ENCODE peak calls at places on chromosomes 5 and 9, in six cellular contexts. A is aorta, D is PC-3, L is HCT116, J is ovary, X is psoas muscle. P is an unnamed sample. For H3K36me3, the result is how much of the 10 kb centered on the place peaks cover.

GRCh38 chr5:68265347-68265746 is 49.8 kb downstream of the PIK3R1 start:
- DNase-seq in A (no peak), J (no peak), L (no peak), D (no peak), X (no peak), P (no peak)

GRCh38 chr5:63564789-63565188 is 397.5 kb downstream of the HTR1A start:
- DNase-seq in A (no peak), D (no peak), J (no peak), X (no peak), L (no peak), P (no peak)

GRCh38 chr5:114544561-114544960 is 182.7 kb downstream of the KCNN2 start:
- DNase-seq in A (no peak), D (no peak), X (no peak), L (no peak), J (no peak), P (no peak)

GRCh38 chr5:137621861-137622823 is 113.7 kb downstream of the KLHL3 start:
- DNase-seq in D (peak), L (no peak), A (peak), X (peak), J (no peak), P (no peak)

GRCh38 chr9:8713149-8713856 is 913.7 kb upstream of the DMAC1 start:
- DNase-seq in A (peak), D (no peak), J (no peak), X (peak), L (no peak), P (no peak)

GRCh38 chr5:98770911-98771322 is 2.5 kb upstream of the RGMB start:
- DNase-seq in A (no peak), X (no peak), L (no peak), D (no peak), J (no peak), P (no peak)

GRCh38 chr5:51376504-51376903 is 6.7 kb upstream of the ISL1 start:
- DNase-seq in X (no peak), A (no peak), J (no peak), L (no peak), D (no peak), P (no peak)

GRCh38 chr5:111237470-111237869 is 13.3 kb downstream of the CAMK4 start:
- DNase-seq in X (no peak), J (no peak), D (no peak), L (no peak), A (no peak), P (no peak)

GRCh38 chr9:137277329-137278041 is at the start of gene TOR4A:
- DNase-seq in A (peak), D (peak), J (peak), L (peak), X (peak), P (peak)

GRCh38 chr5:172556971-172557461 is 84.0 kb upstream of the NEURL1B start:
- DNase-seq in X (no peak), L (no peak), A (no peak), D (no peak), J (peak), P (peak)

GRCh38 chr9:127809562-127810377 is 7.1 kb downstream of the FPGS start:
- DNase-seq in A (no peak), J (peak), D (no peak), L (no peak), X (no peak), P (peak)

GRCh38 chr5:165076686-165077085 is 1571.3 kb downstream of the MAT2B start:
- DNase-seq in D (no peak), L (no peak), A (no peak), J (no peak), X (no peak), P (no peak)

GRCh38 chr5:31523041-31523440 is 8.9 kb downstream of the DROSHA start:
- DNase-seq in L (no peak), J (no peak), D (no peak), X (no peak), A (no peak), P (no peak)
- H3K36me3 ChIP-seq in L (under half), J (under half), D (under half), X (under half), A (under half), P (under half)

GRCh38 chr5:45695011-45695667 is 1.0 kb downstream of the HCN1 start:
- DNase-seq in J (peak), D (no peak), X (peak), A (no peak), L (no peak), P (peak)

GRCh38 chr5:45697211-45697610 is 1.0 kb upstream of the HCN1 start:
- DNase-seq in X (no peak), J (no peak), D (no peak), L (no peak), A (no peak), P (no peak)

GRCh38 chr5:45694255-45694834 is 1.8 kb downstream of the HCN1 start:
- DNase-seq in L (no peak), D (peak), J (no peak), A (no peak), X (no peak), P (no peak)

GRCh38 chr5:45696206-45696836 is at the start of gene HCN1:
- DNase-seq in L (no peak), A (peak), D (no peak), J (peak), X (peak), P (peak)

GRCh38 chr5:45695680-45696093 is 493 bp downstream of the HCN1 start:
- DNase-seq in L (no peak), D (no peak), A (peak), X (no peak), J (no peak), P (peak)
- H3K4me3 ChIP-seq in L (no peak), D (no peak), A (no peak), X (peak), J (no peak), P (peak)

DNA sequence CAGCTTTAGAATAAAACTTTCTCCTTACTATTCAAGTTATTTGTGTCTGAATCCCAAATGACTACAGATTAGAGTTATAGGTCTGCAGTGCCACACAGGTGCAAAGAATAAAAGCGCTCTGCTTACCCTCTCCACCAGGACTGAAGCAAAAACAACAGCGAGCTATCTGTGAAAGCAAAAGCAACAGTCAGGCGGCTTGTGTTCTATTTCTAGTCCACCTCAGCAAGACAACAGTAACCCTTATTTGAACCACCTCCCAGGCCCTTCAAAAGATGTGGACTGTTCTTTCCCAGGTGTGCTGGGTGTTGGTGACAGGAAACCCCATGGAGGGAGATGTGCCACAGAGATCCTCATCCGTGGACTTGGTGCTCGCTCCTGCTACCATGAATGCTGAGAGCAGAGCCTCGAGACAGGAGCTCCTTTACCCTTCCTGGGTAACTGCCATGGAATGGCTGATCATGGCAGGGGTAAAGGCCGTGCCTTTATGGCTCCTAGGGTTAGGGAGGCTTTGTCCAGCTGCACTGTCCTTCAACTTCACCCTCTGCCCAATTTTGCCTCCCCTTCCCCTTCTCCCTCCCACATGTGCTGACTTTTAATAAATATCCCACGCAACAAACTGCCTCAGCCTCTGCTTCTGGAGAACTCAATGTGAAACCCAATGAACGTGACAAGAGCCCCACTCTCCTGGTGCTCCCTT is 108.6 kb downstream of the SERINC5 start:
- DNase-seq in L (no peak), A (no peak), J (no peak), X (no peak), D (no peak), P (no peak)
- H3K36me3 ChIP-seq in L (under half), A (under half), J (under half), X (under half), D (under half), P (under half)

GRCh38 chr5:151587796-151588606 is 3.1 kb downstream of the FAT2 start:
- DNase-seq in J (no peak), X (no peak), D (no peak), L (no peak), A (no peak), P (no peak)

GRCh38 chr5:151584057-151584937 is 6.8 kb downstream of the FAT2 start:
- DNase-seq in J (no peak), X (no peak), D (peak), A (no peak), L (no peak), P (no peak)

GRCh38 chr5:151589878-151590570 is 1.1 kb downstream of the FAT2 start:
- DNase-seq in J (no peak), D (peak), L (no peak), A (no peak), X (no peak), P (no peak)

GRCh38 chr5:151581841-151582583 is 9.1 kb downstream of the FAT2 start:
- DNase-seq in A (no peak), J (no peak), X (no peak), L (no peak), D (no peak), P (no peak)

GRCh38 chr5:151585970-151586369 is 5.2 kb downstream of the FAT2 start:
- DNase-seq in J (no peak), D (no peak), L (no peak), A (peak), X (peak), P (no peak)
- H3K4me3 ChIP-seq in J (no peak), D (no peak), L (no peak), A (no peak), X (no peak), P (no peak)

DNA sequence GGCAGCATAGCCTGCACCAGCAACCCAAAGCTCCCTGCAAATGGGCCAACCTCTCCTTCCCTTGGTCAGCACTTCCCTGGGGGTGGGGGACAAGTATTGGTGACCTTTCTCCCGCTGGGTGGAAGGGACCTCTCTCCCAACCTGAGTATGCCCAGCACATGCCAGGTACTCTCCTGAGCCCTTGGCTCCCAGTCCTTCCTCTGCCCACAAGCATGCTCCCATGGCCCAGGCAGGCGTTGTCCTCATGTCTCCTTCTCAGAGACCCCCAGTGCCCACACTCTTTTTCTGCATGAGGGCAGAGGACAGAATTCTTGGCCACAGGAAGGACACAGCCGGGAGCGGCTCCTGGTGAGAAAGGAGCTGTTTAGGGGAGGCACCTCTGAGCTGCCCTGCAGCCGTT is 60.3 kb downstream of the PHF2 start:
- DNase-seq in X (no peak), A (peak), J (no peak), D (no peak), L (no peak), P (peak)
- H3K36me3 ChIP-seq in X (under half), A (under half), J (under half), D (under half), L (under half), P (under half)

P was measured in H7.